ENCODE peak calls at places on chromosome 6, in eight cellular contexts. J, Z, L, Y, F, G, B and R are unnamed samples.

GRCh38 chr6:15246217-15247211 is 645 bp downstream of the JARID2 start:
- DNase-seq in B (no peak), F (no peak), Z (no peak), Y (no peak), G (no peak), L (no peak), J (no peak), R (no peak)

GRCh38 chr6:84284428-84285033 is 57.1 kb upstream of the CEP162 start:
- DNase-seq in Y (no peak), G (peak), F (no peak), J (no peak), L (peak), B (no peak), Z (no peak), R (no peak)

GRCh38 chr6:17389274-17389847 is 4.0 kb upstream of the CAP2 start:
- DNase-seq in Y (no peak), G (peak), J (no peak), Z (no peak), B (peak), F (no peak), L (peak), R (no peak)

GRCh38 chr6:22149081-22149480 is 147.8 kb downstream of the PRL start:
- DNase-seq in J (no peak), B (no peak), G (no peak), L (no peak), Z (no peak), Y (no peak), F (no peak), R (no peak)

GRCh38 chr6:109351231-109352132 is 30.8 kb downstream of the CD164 start:
- DNase-seq in B (peak), G (peak), J (no peak), Y (no peak), F (no peak), L (peak), Z (no peak), R (peak)

GRCh38 chr6:44250067-44250717 is 3.3 kb downstream of the HSP90AB1 start:
- DNase-seq in B (no peak), F (no peak), J (no peak), Z (no peak), L (no peak), Y (no peak), G (no peak), R (no peak)

GRCh38 chr6:112665114-112665513 is 318.0 kb downstream of the RFPL4B start:
- DNase-seq in G (peak), B (peak), Y (no peak), L (no peak), F (no peak), Z (no peak), J (no peak), R (no peak)

GRCh38 chr6:138638626-138639025 is 134.9 kb upstream of the CCDC28A start:
- DNase-seq in G (no peak), B (no peak), F (no peak), J (no peak), Y (no peak), Z (no peak), L (no peak), R (no peak)

GRCh38 chr6:14166821-14167220 is 49.2 kb downstream of the CD83 start:
- DNase-seq in B (no peak), G (no peak), Z (no peak), J (no peak), L (no peak), F (no peak), Y (no peak), R (no peak)

GRCh38 chr6:140500864-140501263 is 1126.4 kb upstream of the CITED2 start:
- DNase-seq in F (no peak), G (no peak), L (peak), J (no peak), Z (no peak), Y (no peak), B (no peak), R (no peak)

DNA sequence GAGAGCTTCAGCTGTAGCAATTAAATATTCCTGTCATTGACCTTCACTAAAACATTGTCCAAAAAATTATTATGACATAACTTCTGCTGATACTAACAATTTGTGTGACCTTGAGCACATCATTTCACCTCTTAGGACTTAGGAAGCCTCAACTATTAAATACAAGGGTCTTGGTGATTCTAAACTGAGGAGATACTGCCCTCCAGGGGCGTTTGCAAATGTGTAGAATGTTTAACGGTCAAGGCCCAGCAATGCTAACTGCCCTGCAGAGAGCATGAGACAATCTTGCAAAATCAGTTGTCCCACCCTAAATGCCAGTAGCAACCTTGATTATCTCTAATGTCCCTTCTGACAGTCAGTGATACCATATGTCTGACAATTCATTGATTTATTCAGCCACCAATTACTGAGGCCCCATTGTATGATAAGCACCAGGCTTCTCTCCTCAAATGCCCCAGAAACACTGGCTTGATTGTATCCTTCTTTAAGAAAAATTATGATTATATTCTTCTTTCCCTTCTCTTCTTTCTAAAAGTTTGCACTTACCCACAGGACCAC is 284.1 kb upstream of the PLN start:
- DNase-seq in Y (no peak), F (no peak), L (peak), J (no peak), B (peak), G (peak), Z (no peak), R (peak)
- TF ChIP-seq CTCF in Y (no peak), F (no peak), L (peak), J (peak), B (peak), G (peak), Z (peak), R (no peak)

GRCh38 chr6:134577998-134578397 is 260.1 kb upstream of the SGK1 start:
- DNase-seq in Z (no peak), G (peak), J (no peak), F (no peak), B (no peak), L (peak), Y (no peak), R (no peak)
- TF ChIP-seq CTCF in Z (no peak), G (no peak), J (no peak), F (no peak), B (no peak), L (peak), Y (no peak), R (no peak)

GRCh38 chr6:150058986-150059385 is 9.9 kb downstream of the ULBP3 start:
- DNase-seq in Z (no peak), G (no peak), F (no peak), L (no peak), J (no peak), B (no peak), Y (no peak), R (no peak)

GRCh38 chr6:150068173-150068785 is 642 bp downstream of the ULBP3 start:
- DNase-seq in Z (no peak), Y (no peak), F (no peak), L (no peak), B (no peak), J (no peak), G (no peak), R (no peak)

GRCh38 chr6:150065083-150065482 is 3.8 kb downstream of the ULBP3 start:
- DNase-seq in Z (no peak), L (no peak), G (no peak), F (no peak), B (no peak), Y (no peak), J (no peak), R (no peak)

GRCh38 chr6:150058231-150058792 is 10.6 kb downstream of the ULBP3 start:
- DNase-seq in B (no peak), G (no peak), F (no peak), L (no peak), J (no peak), Y (no peak), Z (no peak), R (no peak)

DNA sequence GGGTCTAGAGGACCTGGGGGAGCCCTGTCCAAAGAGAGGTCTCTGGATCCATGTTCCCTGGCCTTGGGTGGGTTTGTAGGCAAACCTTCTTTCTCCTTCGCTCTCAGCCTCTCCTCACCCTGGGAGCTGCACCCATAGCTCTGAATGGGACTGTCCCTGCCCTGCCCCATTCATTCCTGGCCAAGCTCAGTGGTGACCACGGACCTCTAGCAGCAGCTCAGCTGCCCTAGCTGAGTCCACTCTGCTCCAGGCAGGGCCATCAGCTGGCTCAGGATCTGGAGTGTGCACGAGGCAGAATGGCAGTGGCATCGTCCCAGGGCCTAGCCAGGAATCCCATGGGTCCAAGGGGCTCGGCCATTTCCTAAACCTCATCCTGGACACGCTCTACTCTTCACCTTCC is 5.3 kb downstream of the ULBP3 start:
- DNase-seq in F (no peak), Z (no peak), B (no peak), G (no peak), J (no peak), Y (no peak), L (no peak), R (no peak)
- TF ChIP-seq CTCF in F (no peak), Z (no peak), B (no peak), G (no peak), J (no peak), Y (no peak), L (no peak), R (no peak)

GRCh38 chr6:103798166-103798565 is 1061.6 kb downstream of the HACE1 start:
- DNase-seq in J (no peak), Y (no peak), Z (no peak), G (no peak), B (no peak), F (no peak), L (no peak), R (no peak)

GRCh38 chr6:103800131-103800670 is 1059.5 kb downstream of the HACE1 start:
- DNase-seq in B (no peak), F (no peak), L (no peak), J (no peak), G (no peak), Z (no peak), Y (no peak), R (no peak)

DNA sequence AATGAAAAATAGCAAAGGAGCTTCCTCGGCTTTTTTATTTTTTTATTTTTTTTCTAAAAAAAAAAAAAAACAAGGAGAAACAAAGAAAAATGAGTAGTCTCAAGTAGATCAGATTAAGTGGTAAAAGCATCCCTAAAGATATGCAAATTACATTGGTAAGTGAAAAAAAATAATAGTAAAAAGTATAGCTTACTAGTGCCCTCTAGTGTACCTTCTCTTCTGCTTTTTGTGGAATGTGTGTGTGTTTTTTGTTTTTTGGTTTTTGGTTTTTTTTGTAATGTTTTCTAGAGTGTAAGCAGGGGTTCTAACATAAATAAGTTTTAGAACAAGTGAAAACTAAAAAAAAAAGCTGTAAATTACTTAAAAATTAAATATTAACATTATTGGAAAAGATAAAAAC is 1062.0 kb downstream of the HACE1 start:
- DNase-seq in B (no peak), Y (no peak), Z (no peak), G (peak), J (no peak), F (no peak), L (peak), R (no peak)
- TF ChIP-seq CTCF in B (peak), Y (no peak), Z (no peak), G (peak), J (peak), F (no peak), L (peak), R (no peak)

DNA sequence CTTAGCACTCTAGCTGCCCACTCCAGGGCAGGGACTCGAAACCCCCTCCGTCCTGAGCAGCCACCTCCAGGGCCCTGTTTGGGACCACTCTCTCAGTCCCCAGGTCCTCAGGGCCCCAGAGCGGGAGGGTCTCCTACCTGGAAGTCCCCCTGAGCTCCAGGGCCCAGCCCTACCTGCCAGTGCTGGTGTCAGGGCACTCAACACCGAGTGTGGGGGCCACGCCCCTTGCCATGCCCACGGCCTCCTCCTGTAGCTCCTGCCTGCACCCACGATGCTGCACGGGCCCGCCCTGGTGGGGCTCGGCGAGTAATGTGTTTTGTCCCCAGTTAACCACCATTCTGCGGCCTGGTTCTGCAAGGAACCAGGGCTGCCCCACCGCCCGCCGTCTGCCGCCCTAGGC is 21.5 kb downstream of the SPDEF start:
- DNase-seq in J (no peak), G (no peak), Z (no peak), L (no peak), B (no peak), Y (no peak), F (no peak), R (no peak)
- TF ChIP-seq CTCF in J (no peak), G (no peak), Z (no peak), L (no peak), B (no peak), Y (no peak), F (no peak), R (no peak)

GRCh38 chr6:32113386-32114352 is 4.5 kb upstream of the TNXB start:
- DNase-seq in J (peak), F (no peak), G (peak), L (no peak), B (peak), Z (peak), Y (peak), R (peak)
- TF ChIP-seq CTCF in J (no peak), F (no peak), G (peak), L (peak), B (peak), Z (no peak), Y (no peak), R (peak)

GRCh38 chr6:97958143-97958542 is 675.1 kb upstream of the MMS22L start:
- DNase-seq in B (no peak), J (peak), L (peak), G (no peak), Z (no peak), F (no peak), Y (no peak), R (no peak)
- TF ChIP-seq CTCF in B (no peak), J (no peak), L (peak), G (no peak), Z (no peak), F (no peak), Y (no peak), R (no peak)